ENCODE peak calls at places on chromosomes 2 and 18, in four cellular contexts. One of them, this sample, is unnamed.

GRCh38 chr2:231260442-231260841 is 62.0 kb downstream of the ARMC9 start:
- DNase-seq in ovary: peak
- DNase-seq in SK-N-SH: no peak
- DNase-seq in CD8-positive, alpha-beta memory T cell: no peak
- DNase-seq in this sample: no peak

GRCh38 chr2:195848119-195848899 is 191.3 kb downstream of the SLC39A10 start:
- DNase-seq in ovary: no peak
- DNase-seq in SK-N-SH: peak
- DNase-seq in CD8-positive, alpha-beta memory T cell: no peak
- DNase-seq in this sample: no peak

GRCh38 chr2:18752667-18753422 is 163.5 kb upstream of the NT5C1B start:
- DNase-seq in ovary: no peak
- DNase-seq in SK-N-SH: no peak
- DNase-seq in CD8-positive, alpha-beta memory T cell: no peak
- DNase-seq in this sample: no peak

GRCh38 chr2:196845371-196845770 is 36.2 kb upstream of the C2orf66 start:
- DNase-seq in ovary: no peak
- DNase-seq in SK-N-SH: no peak
- DNase-seq in CD8-positive, alpha-beta memory T cell: no peak
- DNase-seq in this sample: no peak

GRCh38 chr2:232525796-232526195 is at the start of gene CHRND:
- DNase-seq in ovary: no peak
- DNase-seq in SK-N-SH: peak
- DNase-seq in CD8-positive, alpha-beta memory T cell: no peak
- DNase-seq in this sample: no peak

GRCh38 chr18:44080054-44080453 is 600.6 kb upstream of the SETBP1 start:
- DNase-seq in ovary: no peak
- DNase-seq in SK-N-SH: no peak
- DNase-seq in CD8-positive, alpha-beta memory T cell: no peak
- DNase-seq in this sample: no peak

GRCh38 chr2:232875256-232876070 is 5.4 kb downstream of the SNORC start:
- DNase-seq in ovary: no peak
- DNase-seq in SK-N-SH: peak
- DNase-seq in CD8-positive, alpha-beta memory T cell: no peak
- DNase-seq in this sample: no peak

GRCh38 chr2:146666336-146666735 is 1178.5 kb upstream of the ACVR2A start:
- DNase-seq in ovary: no peak
- DNase-seq in SK-N-SH: no peak
- DNase-seq in CD8-positive, alpha-beta memory T cell: no peak
- DNase-seq in this sample: no peak

GRCh38 chr18:54671291-54671881 is 80.3 kb downstream of the DYNAP start:
- DNase-seq in ovary: no peak
- DNase-seq in SK-N-SH: peak
- DNase-seq in CD8-positive, alpha-beta memory T cell: no peak
- DNase-seq in this sample: no peak

GRCh38 chr2:12501469-12502147 is 215.1 kb upstream of the TRIB2 start:
- DNase-seq in ovary: no peak
- DNase-seq in SK-N-SH: no peak
- DNase-seq in CD8-positive, alpha-beta memory T cell: peak
- DNase-seq in this sample: no peak

GRCh38 chr2:223269386-223269785 is 217.4 kb downstream of the KCNE4 start:
- DNase-seq in ovary: no peak
- DNase-seq in SK-N-SH: no peak
- DNase-seq in CD8-positive, alpha-beta memory T cell: no peak
- DNase-seq in this sample: no peak

GRCh38 chr18:77132369-77133050 is at the start of gene MBP:
- DNase-seq in ovary: peak
- DNase-seq in SK-N-SH: peak
- DNase-seq in CD8-positive, alpha-beta memory T cell: peak
- DNase-seq in this sample: no peak

GRCh38 chr2:98530114-98530513 is 78.2 kb downstream of the COA5 start:
- DNase-seq in ovary: no peak
- DNase-seq in SK-N-SH: no peak
- DNase-seq in CD8-positive, alpha-beta memory T cell: no peak
- DNase-seq in this sample: no peak

GRCh38 chr2:170098626-170099312 is 79.2 kb upstream of the MYO3B start:
- DNase-seq in ovary: no peak
- DNase-seq in SK-N-SH: no peak
- DNase-seq in CD8-positive, alpha-beta memory T cell: no peak
- DNase-seq in this sample: no peak

GRCh38 chr2:158773121-158773520 is 22.0 kb upstream of the DAPL1 start:
- DNase-seq in ovary: no peak
- DNase-seq in SK-N-SH: no peak
- DNase-seq in CD8-positive, alpha-beta memory T cell: no peak
- DNase-seq in this sample: no peak

GRCh38 chr2:120619579-120619978 is 116.1 kb upstream of the GLI2 start:
- DNase-seq in ovary: no peak
- DNase-seq in SK-N-SH: no peak
- DNase-seq in CD8-positive, alpha-beta memory T cell: no peak
- DNase-seq in this sample: no peak

GRCh38 chr2:20103514-20103913 is 52.1 kb upstream of the LAPTM4A start:
- DNase-seq in ovary: no peak
- DNase-seq in SK-N-SH: no peak
- DNase-seq in CD8-positive, alpha-beta memory T cell: no peak
- DNase-seq in this sample: no peak

GRCh38 chr2:36478332-36478738 is 119.6 kb downstream of the FEZ2 start:
- DNase-seq in ovary: no peak
- DNase-seq in SK-N-SH: peak
- DNase-seq in CD8-positive, alpha-beta memory T cell: no peak
- DNase-seq in this sample: no peak

GRCh38 chr2:118032169-118033013 is 18.5 kb upstream of the CCDC93 start:
- DNase-seq in ovary: no peak
- DNase-seq in SK-N-SH: peak
- DNase-seq in CD8-positive, alpha-beta memory T cell: peak
- DNase-seq in this sample: no peak

GRCh38 chr2:24919100-24919976 is 699 bp downstream of the ADCY3 start:
- DNase-seq in ovary: peak
- DNase-seq in SK-N-SH: peak
- DNase-seq in CD8-positive, alpha-beta memory T cell: peak
- DNase-seq in this sample: peak

GRCh38 chr2:183579686-183580085 is 455.4 kb downstream of the NUP35 start:
- DNase-seq in ovary: no peak
- DNase-seq in SK-N-SH: no peak
- DNase-seq in CD8-positive, alpha-beta memory T cell: no peak
- DNase-seq in this sample: no peak

GRCh38 chr2:119706196-119706595 is 27.2 kb downstream of the TMEM177 start:
- DNase-seq in ovary: no peak
- DNase-seq in SK-N-SH: no peak
- DNase-seq in CD8-positive, alpha-beta memory T cell: no peak
- DNase-seq in this sample: no peak

GRCh38 chr2:175432021-175432420 is 250.5 kb upstream of the ATP5MC3 start:
- DNase-seq in ovary: no peak
- DNase-seq in SK-N-SH: no peak
- DNase-seq in CD8-positive, alpha-beta memory T cell: no peak
- DNase-seq in this sample: no peak

GRCh38 chr2:175432793-175433192 is 251.3 kb upstream of the ATP5MC3 start:
- DNase-seq in ovary: no peak
- DNase-seq in SK-N-SH: no peak
- DNase-seq in CD8-positive, alpha-beta memory T cell: no peak
- DNase-seq in this sample: no peak

GRCh38 chr2:175431054-175431780 is 249.7 kb upstream of the ATP5MC3 start:
- DNase-seq in ovary: no peak
- DNase-seq in SK-N-SH: no peak
- DNase-seq in CD8-positive, alpha-beta memory T cell: no peak
- DNase-seq in this sample: no peak

GRCh38 chr2:175435012-175435411 is 253.5 kb upstream of the ATP5MC3 start:
- DNase-seq in ovary: no peak
- DNase-seq in SK-N-SH: no peak
- DNase-seq in CD8-positive, alpha-beta memory T cell: no peak
- DNase-seq in this sample: no peak

GRCh38 chr2:175430236-175430635 is 248.7 kb upstream of the ATP5MC3 start:
- DNase-seq in ovary: no peak
- DNase-seq in SK-N-SH: no peak
- DNase-seq in CD8-positive, alpha-beta memory T cell: no peak
- DNase-seq in this sample: no peak
- H3K27ac ChIP-seq in ovary: no peak
- H3K27ac ChIP-seq in SK-N-SH: no peak
- H3K27ac ChIP-seq in CD8-positive, alpha-beta memory T cell: no peak
- H3K27ac ChIP-seq in this sample: no peak

GRCh38 chr18:21177742-21178305 is 64.2 kb upstream of the GREB1L start:
- DNase-seq in ovary: no peak
- DNase-seq in SK-N-SH: no peak
- DNase-seq in CD8-positive, alpha-beta memory T cell: no peak
- DNase-seq in this sample: no peak
- H3K27ac ChIP-seq in ovary: no peak
- H3K27ac ChIP-seq in SK-N-SH: no peak
- H3K27ac ChIP-seq in CD8-positive, alpha-beta memory T cell: no peak
- H3K27ac ChIP-seq in this sample: no peak

GRCh38 chr2:3729055-3729448 is 25.7 kb downstream of the DCDC2C start:
- DNase-seq in ovary: no peak
- DNase-seq in SK-N-SH: no peak
- DNase-seq in CD8-positive, alpha-beta memory T cell: no peak
- DNase-seq in this sample: no peak

GRCh38 chr2:3728104-3729054 is 25.0 kb downstream of the DCDC2C start:
- DNase-seq in ovary: peak
- DNase-seq in SK-N-SH: peak
- DNase-seq in CD8-positive, alpha-beta memory T cell: no peak
- DNase-seq in this sample: no peak

GRCh38 chr2:3729786-3730185 is 26.4 kb downstream of the DCDC2C start:
- DNase-seq in ovary: no peak
- DNase-seq in SK-N-SH: no peak
- DNase-seq in CD8-positive, alpha-beta memory T cell: no peak
- DNase-seq in this sample: no peak

GRCh38 chr2:3730646-3731045 is 27.3 kb downstream of the DCDC2C start:
- DNase-seq in ovary: no peak
- DNase-seq in SK-N-SH: no peak
- DNase-seq in CD8-positive, alpha-beta memory T cell: no peak
- DNase-seq in this sample: no peak

GRCh38 chr2:3731829-3732228 is 28.5 kb downstream of the DCDC2C start:
- DNase-seq in ovary: no peak
- DNase-seq in SK-N-SH: no peak
- DNase-seq in CD8-positive, alpha-beta memory T cell: no peak
- DNase-seq in this sample: no peak
- H3K27ac ChIP-seq in ovary: no peak
- H3K27ac ChIP-seq in SK-N-SH: no peak
- H3K27ac ChIP-seq in CD8-positive, alpha-beta memory T cell: no peak
- H3K27ac ChIP-seq in this sample: no peak

GRCh38 chr2:168152902-168153301 is 94.5 kb downstream of the STK39 start:
- DNase-seq in ovary: no peak
- DNase-seq in SK-N-SH: no peak
- DNase-seq in CD8-positive, alpha-beta memory T cell: no peak
- DNase-seq in this sample: no peak

GRCh38 chr2:168155680-168156079 is 91.7 kb downstream of the STK39 start:
- DNase-seq in ovary: no peak
- DNase-seq in SK-N-SH: no peak
- DNase-seq in CD8-positive, alpha-beta memory T cell: no peak
- DNase-seq in this sample: no peak

GRCh38 chr2:168157070-168157469 is 90.3 kb downstream of the STK39 start:
- DNase-seq in ovary: no peak
- DNase-seq in SK-N-SH: no peak
- DNase-seq in CD8-positive, alpha-beta memory T cell: no peak
- DNase-seq in this sample: no peak

GRCh38 chr2:168156661-168157060 is 90.7 kb downstream of the STK39 start:
- DNase-seq in ovary: no peak
- DNase-seq in SK-N-SH: peak
- DNase-seq in CD8-positive, alpha-beta memory T cell: no peak
- DNase-seq in this sample: no peak

DNA sequence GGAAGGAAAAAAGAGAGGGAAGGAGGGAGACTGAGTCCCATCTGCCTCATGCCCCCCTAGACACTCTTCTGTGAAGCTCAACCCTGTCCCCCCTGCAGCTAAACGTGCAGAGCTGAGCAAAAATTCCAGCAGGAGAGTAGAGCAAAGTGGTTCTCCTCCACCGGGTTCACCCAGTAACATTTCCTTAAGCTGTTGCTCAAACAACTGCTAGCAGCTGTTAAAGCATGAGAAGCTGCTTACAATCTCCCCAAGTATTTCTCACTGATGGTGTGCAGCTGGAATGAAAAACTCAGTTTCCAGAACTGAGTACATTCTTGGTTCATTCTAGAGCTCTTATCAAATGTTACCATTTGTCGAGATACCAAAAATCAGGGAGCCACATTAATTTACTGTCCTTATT is 92.4 kb downstream of the STK39 start:
- DNase-seq in ovary: no peak
- DNase-seq in SK-N-SH: no peak
- DNase-seq in CD8-positive, alpha-beta memory T cell: no peak
- DNase-seq in this sample: no peak
- H3K27ac ChIP-seq in ovary: no peak
- H3K27ac ChIP-seq in SK-N-SH: no peak
- H3K27ac ChIP-seq in CD8-positive, alpha-beta memory T cell: no peak
- H3K27ac ChIP-seq in this sample: no peak

GRCh38 chr2:10370390-10370789 is 67.7 kb downstream of the HPCAL1 start:
- DNase-seq in ovary: no peak
- DNase-seq in SK-N-SH: peak
- DNase-seq in CD8-positive, alpha-beta memory T cell: no peak
- DNase-seq in this sample: no peak
- H3K27ac ChIP-seq in ovary: no peak
- H3K27ac ChIP-seq in SK-N-SH: no peak
- H3K27ac ChIP-seq in CD8-positive, alpha-beta memory T cell: no peak
- H3K27ac ChIP-seq in this sample: no peak

GRCh38 chr2:172806426-172807008 is 70.9 kb downstream of the RAPGEF4 start:
- DNase-seq in ovary: no peak
- DNase-seq in SK-N-SH: peak
- DNase-seq in CD8-positive, alpha-beta memory T cell: no peak
- DNase-seq in this sample: no peak
- H3K27ac ChIP-seq in ovary: no peak
- H3K27ac ChIP-seq in SK-N-SH: no peak
- H3K27ac ChIP-seq in CD8-positive, alpha-beta memory T cell: no peak
- H3K27ac ChIP-seq in this sample: no peak

GRCh38 chr18:32980896-32981295 is 208.1 kb upstream of the KLHL14 start:
- DNase-seq in ovary: no peak
- DNase-seq in SK-N-SH: no peak
- DNase-seq in CD8-positive, alpha-beta memory T cell: no peak
- DNase-seq in this sample: no peak

GRCh38 chr18:32974421-32975165 is 201.8 kb upstream of the KLHL14 start:
- DNase-seq in ovary: no peak
- DNase-seq in SK-N-SH: no peak
- DNase-seq in CD8-positive, alpha-beta memory T cell: no peak
- DNase-seq in this sample: no peak

GRCh38 chr18:32975166-32975441 is 202.3 kb upstream of the KLHL14 start:
- DNase-seq in ovary: no peak
- DNase-seq in SK-N-SH: no peak
- DNase-seq in CD8-positive, alpha-beta memory T cell: no peak
- DNase-seq in this sample: no peak

GRCh38 chr18:32975501-32975900 is 202.7 kb upstream of the KLHL14 start:
- DNase-seq in ovary: no peak
- DNase-seq in SK-N-SH: no peak
- DNase-seq in CD8-positive, alpha-beta memory T cell: no peak
- DNase-seq in this sample: no peak
- H3K27ac ChIP-seq in ovary: no peak
- H3K27ac ChIP-seq in SK-N-SH: no peak
- H3K27ac ChIP-seq in CD8-positive, alpha-beta memory T cell: no peak
- H3K27ac ChIP-seq in this sample: no peak